ENCODE peak calls at places on chromosomes 16 and 17, in six cellular contexts. V, I, E, C, B and O are unnamed samples.

GRCh38 chr16:50521246-50521900 is 26.8 kb upstream of the NKD1 start:
- DNase-seq in V (no peak), I (no peak), E (no peak), C (no peak), B (no peak), O (peak)

GRCh38 chr16:54720259-54720658 is 210.4 kb upstream of the IRX5 start:
- DNase-seq in V (no peak), I (no peak), E (no peak), C (no peak), B (no peak), O (no peak)

GRCh38 chr17:64025732-64026294 is 5.4 kb upstream of the ICAM2 start:
- DNase-seq in V (peak), I (peak), E (peak), C (peak), B (no peak), O (peak)

GRCh38 chr16:81590714-81591537 is 146.3 kb downstream of the CMIP start:
- DNase-seq in V (no peak), I (no peak), E (no peak), C (no peak), B (no peak), O (no peak)

GRCh38 chr16:10121496-10121895 is 60.7 kb downstream of the GRIN2A start:
- DNase-seq in V (peak), I (no peak), E (peak), C (no peak), B (peak), O (no peak)

GRCh38 chr17:70624208-70624607 is 454.9 kb downstream of the KCNJ2 start:
- DNase-seq in V (no peak), I (no peak), E (no peak), C (no peak), B (no peak), O (no peak)

GRCh38 chr16:14436410-14436955 is 193.6 kb downstream of the PARN start:
- DNase-seq in V (no peak), I (no peak), E (no peak), C (no peak), B (no peak), O (no peak)

GRCh38 chr17:9339958-9340357 is 235.7 kb downstream of the STX8 start:
- DNase-seq in V (no peak), I (no peak), E (no peak), C (no peak), B (no peak), O (no peak)

GRCh38 chr17:36527851-36528250 is 6.8 kb downstream of the MYO19 start:
- DNase-seq in V (no peak), I (no peak), E (no peak), C (no peak), B (no peak), O (no peak)

GRCh38 chr16:23852794-23853562 is 17.2 kb downstream of the PRKCB start:
- DNase-seq in V (no peak), I (no peak), E (no peak), C (no peak), B (no peak), O (no peak)

DNA sequence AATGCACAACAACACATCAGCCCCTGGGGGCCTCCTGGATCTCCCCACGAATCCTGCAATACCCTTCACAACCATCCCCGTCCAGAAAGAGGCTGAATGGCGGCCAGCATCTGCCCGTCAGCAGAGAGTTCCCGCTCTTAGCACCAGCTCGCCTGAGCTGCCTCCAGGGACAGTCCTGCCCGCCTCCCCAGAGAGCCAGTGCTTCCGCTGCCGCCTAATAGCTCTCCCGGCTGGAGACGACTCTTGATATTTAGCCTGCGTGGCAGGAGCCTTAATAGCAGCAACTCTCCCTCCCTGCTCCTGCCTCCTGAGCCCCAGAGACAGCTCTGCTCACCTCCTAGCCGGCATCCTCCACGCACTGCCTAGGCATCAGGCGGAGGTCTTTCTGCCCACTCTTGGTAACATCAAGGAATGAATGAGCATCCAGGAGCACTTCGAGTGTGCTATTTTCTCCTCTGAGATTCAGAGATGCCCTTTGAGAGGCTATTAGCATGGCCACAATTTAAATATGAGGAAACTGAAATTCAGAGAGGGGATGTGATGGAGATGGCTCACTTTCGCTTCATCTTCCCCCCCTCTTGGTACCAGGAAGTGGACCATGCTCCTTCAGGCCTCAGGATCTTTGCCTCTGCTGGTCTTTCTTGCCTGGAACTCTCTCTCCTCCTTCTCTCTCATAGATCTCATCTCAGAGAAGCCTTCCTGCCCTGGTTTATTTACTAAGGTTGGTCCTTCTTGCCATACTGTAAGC is 67.9 kb downstream of the RAI1 start:
- DNase-seq in V (no peak), I (no peak), E (no peak), C (no peak), B (no peak), O (no peak)
- H3K4me3 ChIP-seq in V (no peak), I (no peak), E (no peak), C (no peak), B (no peak), O (no peak)

GRCh38 chr17:78976907-78977680 is 2.6 kb downstream of the LGALS3BP start:
- DNase-seq in V (no peak), I (no peak), E (no peak), C (no peak), B (no peak), O (no peak)

GRCh38 chr17:78973792-78974520 is 5.8 kb downstream of the LGALS3BP start:
- DNase-seq in V (no peak), I (no peak), E (no peak), C (no peak), B (no peak), O (no peak)

GRCh38 chr17:78972507-78973105 is 7.1 kb downstream of the LGALS3BP start:
- DNase-seq in V (no peak), I (no peak), E (no peak), C (peak), B (no peak), O (no peak)

GRCh38 chr17:78973196-78973595 is 6.5 kb downstream of the LGALS3BP start:
- DNase-seq in V (no peak), I (no peak), E (no peak), C (no peak), B (no peak), O (no peak)

DNA sequence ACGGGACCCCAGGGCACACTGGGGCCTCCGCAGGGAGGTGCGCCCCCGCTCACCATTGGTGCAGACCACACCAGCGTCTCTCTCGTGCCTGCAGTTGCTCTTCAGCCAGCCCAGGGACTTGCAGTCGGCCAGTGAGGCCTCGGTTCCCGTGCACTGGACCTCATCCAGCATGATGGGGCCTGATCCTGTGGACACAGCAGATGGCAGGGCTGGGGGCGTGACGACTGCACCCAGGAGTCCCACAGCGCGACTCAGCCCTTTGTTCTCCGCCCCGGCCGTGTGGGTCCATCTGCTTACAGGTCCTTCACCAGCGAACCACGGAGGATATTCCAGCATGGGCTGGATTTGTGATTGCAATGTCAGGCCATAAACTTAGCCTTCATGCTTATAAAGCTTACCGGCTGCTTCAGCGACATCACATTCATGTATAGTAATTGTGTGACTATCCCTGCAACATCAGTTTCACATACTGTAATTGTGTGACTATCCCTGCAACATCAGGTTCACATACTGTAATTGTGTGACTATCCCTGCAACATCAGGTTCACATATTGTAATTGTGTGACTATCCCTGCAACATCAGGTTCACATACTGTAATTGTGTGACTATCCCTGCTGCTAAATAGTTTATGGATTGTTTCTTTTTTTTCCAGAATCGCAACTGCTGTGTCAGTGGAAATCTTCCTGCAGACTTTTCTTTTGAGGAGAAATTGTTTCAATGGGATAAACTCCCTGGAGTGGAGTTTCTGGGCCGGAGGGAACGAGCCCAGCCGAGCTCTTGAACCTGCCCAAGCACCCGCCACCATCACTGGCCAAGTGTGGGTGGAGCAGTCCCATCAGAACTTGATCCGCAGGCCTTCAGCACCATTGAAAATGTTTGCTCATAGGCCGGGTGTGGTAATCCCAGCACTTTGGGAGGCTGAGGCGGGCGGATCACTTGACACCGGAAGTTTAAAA is 4.8 kb downstream of the LGALS3BP start:
- DNase-seq in V (peak), I (peak), E (peak), C (peak), B (peak), O (peak)
- H3K4me3 ChIP-seq in V (peak), I (peak), E (peak), C (no peak), B (peak), O (no peak)

GRCh38 chr16:26133401-26133800 is 441.6 kb downstream of the HS3ST4 start:
- DNase-seq in V (no peak), I (no peak), E (no peak), C (no peak), B (no peak), O (no peak)
- H3K4me3 ChIP-seq in V (no peak), I (no peak), E (no peak), C (no peak), B (no peak), O (no peak)

DNA sequence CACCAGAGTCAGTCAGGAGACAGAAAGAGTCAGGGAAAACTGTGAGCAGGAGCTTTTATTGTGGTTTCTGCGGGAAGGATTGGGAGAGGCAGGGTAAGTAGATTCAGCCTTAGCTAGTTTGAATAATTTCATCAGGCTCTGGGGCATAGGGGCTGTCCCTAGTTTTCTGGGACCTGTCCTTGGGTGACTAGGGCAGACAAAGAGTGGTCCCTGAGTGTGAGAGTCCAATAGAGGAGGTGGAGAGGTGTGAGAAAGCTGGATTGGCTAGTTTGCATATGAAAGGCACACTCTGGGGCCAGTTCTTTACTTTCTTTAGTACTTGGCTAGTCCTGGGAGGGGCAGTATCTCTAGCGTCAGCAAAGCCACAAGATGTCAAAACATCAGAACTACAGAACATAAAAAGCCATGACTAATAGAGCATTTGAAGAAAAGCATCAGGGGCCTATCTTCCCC is 255.6 kb downstream of the HS3ST3A1 start:
- DNase-seq in V (peak), I (no peak), E (peak), C (no peak), B (peak), O (no peak)
- H3K4me3 ChIP-seq in V (no peak), I (no peak), E (no peak), C (no peak), B (no peak), O (no peak)

DNA sequence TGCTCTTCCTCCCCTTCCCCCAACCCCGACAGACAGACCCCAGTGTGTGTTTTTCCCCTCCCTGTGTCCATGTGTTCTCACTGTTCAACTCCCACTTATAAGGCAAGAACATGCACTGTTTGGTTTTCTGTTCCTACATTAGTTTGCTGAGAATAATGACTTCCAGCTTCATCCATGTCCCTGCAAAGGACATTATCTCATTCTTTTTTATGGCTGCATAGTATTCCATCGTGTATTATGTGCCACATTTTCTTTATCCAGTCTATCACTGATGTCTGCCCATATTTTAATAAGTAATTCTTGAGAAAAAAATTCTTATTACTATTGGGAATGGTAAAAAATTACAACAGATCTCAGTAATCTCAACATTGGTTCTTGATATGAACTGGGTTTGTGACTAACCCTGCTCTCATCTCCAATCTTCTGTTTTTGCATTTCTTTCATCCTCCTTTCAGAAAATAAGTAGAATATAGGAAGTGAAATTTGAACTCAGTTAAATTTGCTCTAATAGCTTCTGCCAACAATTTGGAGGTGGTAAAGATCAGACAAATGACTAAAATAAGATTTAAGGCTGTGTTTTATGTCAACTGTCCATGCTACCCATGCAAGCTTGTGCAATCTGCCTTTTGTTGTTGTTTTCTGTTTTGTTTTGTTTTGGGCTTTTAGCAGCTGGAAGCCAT is 11.1 kb downstream of the MARF1 start:
- DNase-seq in V (no peak), I (no peak), E (no peak), C (no peak), B (no peak), O (no peak)
- H3K4me3 ChIP-seq in V (no peak), I (no peak), E (no peak), C (no peak), B (no peak), O (no peak)

GRCh38 chr17:38507921-38508569 is 79.8 kb downstream of the ARHGAP23 start:
- DNase-seq in V (no peak), I (no peak), E (no peak), C (no peak), B (no peak), O (no peak)
- H3K4me3 ChIP-seq in V (no peak), I (no peak), E (no peak), C (no peak), B (no peak), O (no peak)

DNA sequence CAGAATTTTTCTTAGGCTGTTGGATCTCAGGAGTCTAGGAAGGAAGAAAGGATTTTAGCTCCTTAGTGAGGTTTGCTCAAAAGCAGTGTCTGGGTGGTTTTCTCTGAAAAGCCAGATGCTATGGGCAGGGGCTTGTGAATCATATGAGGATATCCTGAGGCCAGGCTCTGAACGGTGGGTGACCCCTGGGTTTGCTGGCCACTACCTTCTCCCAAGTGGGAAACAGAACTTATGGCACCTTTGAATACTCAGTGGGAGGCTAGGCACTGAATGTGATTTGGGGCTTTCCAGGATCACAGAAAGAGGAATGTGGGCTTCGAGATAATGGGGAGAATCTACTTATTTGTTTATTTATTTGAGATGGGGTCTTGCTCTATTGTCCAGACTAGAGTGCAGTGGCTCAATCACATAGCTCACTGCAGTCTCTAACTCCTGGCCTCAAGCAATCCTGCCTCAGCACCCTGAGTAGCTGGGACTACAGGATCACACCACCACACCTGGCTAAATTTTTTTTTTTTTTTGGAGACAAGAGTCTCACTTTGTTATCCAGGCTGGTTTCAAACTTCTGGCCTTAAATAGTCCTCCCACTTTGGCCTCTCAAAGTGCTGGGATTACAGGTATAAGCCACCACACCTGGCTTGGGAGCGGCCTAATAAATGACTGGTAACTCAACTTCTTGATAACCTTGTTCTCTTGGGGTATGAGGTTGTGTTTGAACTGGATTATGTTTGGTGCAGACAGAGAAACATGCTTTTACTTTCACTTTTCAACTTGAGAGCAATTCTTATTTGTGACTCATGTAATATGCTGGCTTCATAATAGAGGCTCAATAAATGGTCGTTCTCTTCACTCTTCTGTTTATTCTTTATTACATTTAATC is 129.4 kb upstream of the HS3ST2 start:
- DNase-seq in V (no peak), I (no peak), E (peak), C (no peak), B (no peak), O (no peak)
- H3K4me3 ChIP-seq in V (no peak), I (no peak), E (no peak), C (no peak), B (no peak), O (no peak)

GRCh38 chr16:30951785-30952184 is 2.9 kb downstream of the ORAI3 start:
- DNase-seq in V (peak), I (peak), E (peak), C (no peak), B (peak), O (no peak)

GRCh38 chr16:30951193-30951592 is 2.3 kb downstream of the ORAI3 start:
- DNase-seq in V (no peak), I (no peak), E (no peak), C (no peak), B (no peak), O (no peak)

GRCh38 chr16:30949655-30950515 is 1.0 kb downstream of the ORAI3 start:
- DNase-seq in V (peak), I (peak), E (peak), C (peak), B (no peak), O (peak)

GRCh38 chr16:30948956-30949654 is at the start of gene ORAI3:
- DNase-seq in V (peak), I (peak), E (peak), C (peak), B (no peak), O (peak)

GRCh38 chr16:30950516-30951073 is 1.7 kb downstream of the ORAI3 start:
- DNase-seq in V (no peak), I (no peak), E (no peak), C (no peak), B (no peak), O (no peak)
- H3K4me3 ChIP-seq in V (peak), I (peak), E (peak), C (peak), B (peak), O (no peak)

DNA sequence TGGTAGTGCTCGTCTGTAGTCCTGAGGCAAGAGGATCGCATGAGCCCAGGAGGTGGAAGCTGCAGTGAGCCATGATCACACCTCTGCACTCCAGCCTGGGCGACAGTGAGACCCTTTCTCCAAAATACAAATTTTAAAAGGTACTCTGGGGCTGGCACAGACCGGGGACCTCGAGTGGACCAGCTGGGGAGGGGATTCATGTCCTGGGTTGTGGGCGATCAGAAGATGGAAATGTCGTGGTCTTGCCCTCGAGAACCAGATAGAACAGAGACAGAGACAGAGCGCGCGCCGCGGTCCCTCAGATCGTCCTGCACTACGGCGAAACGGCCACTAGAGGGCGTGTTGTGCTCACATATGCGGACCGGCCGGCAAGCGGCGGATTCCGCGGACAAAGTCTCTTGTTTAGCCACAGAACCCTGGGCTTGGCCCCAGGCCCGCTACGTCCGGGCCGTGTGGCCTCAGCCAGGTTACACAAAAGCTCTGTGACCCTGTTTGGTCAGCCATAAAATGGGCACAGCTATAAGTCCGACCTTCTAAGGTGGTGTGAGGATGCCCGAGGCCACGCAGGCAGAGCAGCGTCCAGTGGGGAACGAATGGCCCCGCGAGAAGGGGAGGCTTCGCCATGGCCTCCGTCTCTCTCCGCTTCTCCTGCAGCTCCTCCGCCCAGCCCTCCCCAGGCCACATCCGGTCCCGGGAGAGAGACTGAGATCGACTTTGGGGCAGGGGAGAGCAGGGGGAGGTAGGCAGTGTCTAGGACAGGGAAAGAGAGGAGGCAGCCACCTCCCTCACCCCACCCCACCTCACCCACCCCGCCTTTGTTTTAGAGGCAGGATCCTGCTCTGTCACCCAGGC is 14.6 kb upstream of the SBK1 start:
- DNase-seq in V (peak), I (peak), E (peak), C (peak), B (peak), O (peak)
- H3K4me3 ChIP-seq in V (peak), I (peak), E (peak), C (peak), B (peak), O (no peak)

GRCh38 chr17:81097943-81098308 is 63.0 kb downstream of the BAIAP2 start:
- DNase-seq in V (no peak), I (peak), E (peak), C (peak), B (no peak), O (no peak)
- H3K4me3 ChIP-seq in V (peak), I (peak), E (peak), C (peak), B (peak), O (no peak)